ENCODE peak calls at places on chromosomes 1 and 21, in four cellular contexts. H is dorsolateral prefrontal cortex, P is T-helper 1 cell, A is adrenal gland. I is an unnamed sample.

GRCh38 chr1:36384542-36385409 is 948 bp downstream of the STK40 start:
- DNase-seq in P (peak), H (peak), A (peak), I (peak)

GRCh38 chr1:186272486-186272885 is 102.6 kb downstream of the TPR start:
- DNase-seq in P (no peak), H (no peak), A (no peak), I (no peak)

GRCh38 chr1:57072775-57073174 is 107.0 kb upstream of the C8B start:
- DNase-seq in P (no peak), H (no peak), A (no peak), I (no peak)

GRCh38 chr1:162055062-162055461 is 14.4 kb upstream of the NOS1AP start:
- DNase-seq in P (no peak), H (no peak), A (no peak), I (no peak)

GRCh38 chr1:24027838-24028468 is 47.8 kb upstream of the SRSF10 start:
- DNase-seq in A (no peak), H (no peak), P (no peak), I (no peak)

GRCh38 chr21:39040494-39041110 is 142.6 kb downstream of the PSMG1 start:
- DNase-seq in H (no peak), A (no peak), P (no peak), I (no peak)

GRCh38 chr1:39737546-39738169 is 1.0 kb upstream of the PPIE start:
- DNase-seq in P (no peak), H (no peak), A (no peak), I (no peak)

GRCh38 chr1:22949807-22950462 is 22.7 kb downstream of the LACTBL1 start:
- DNase-seq in H (no peak), P (no peak), A (no peak), I (no peak)

GRCh38 chr21:38751379-38752050 is 54.2 kb upstream of the ETS2 start:
- DNase-seq in P (no peak), H (no peak), A (peak), I (no peak)

GRCh38 chr1:160081261-160081936 is at the start of gene KCNJ9:
- DNase-seq in P (no peak), A (no peak), H (peak), I (peak)

GRCh38 chr1:93346472-93346991 is 825 bp downstream of the DR1 start:
- DNase-seq in A (peak), P (no peak), H (no peak), I (no peak)

GRCh38 chr21:34933609-34934345 is 115.3 kb downstream of the RUNX1 start:
- DNase-seq in P (no peak), A (no peak), H (no peak), I (no peak)

GRCh38 chr1:44698138-44698537 is 23.6 kb downstream of the ARMH1 start:
- DNase-seq in H (no peak), A (no peak), P (no peak), I (no peak)